ENCODE peak calls at places on chromosomes 11 and 22, in seven cellular contexts. One of them, this sample, is unnamed.

GRCh38 chr11:27274854-27275395 is 88.1 kb downstream of the CCDC34 start:
- DNase-seq in fibroblast of lung: no peak
- DNase-seq in PC-9: no peak
- DNase-seq in spleen: no peak
- DNase-seq in right lobe of liver: no peak
- DNase-seq in adrenal gland: peak; percentile 30
- DNase-seq in left ventricle myocardium inferior: no peak
- DNase-seq in this sample: no peak

GRCh38 chr11:250274-250673 is 13.5 kb downstream of the PSMD13 start:
- DNase-seq in fibroblast of lung: no peak
- DNase-seq in right lobe of liver: no peak
- DNase-seq in adrenal gland: no peak
- DNase-seq in left ventricle myocardium inferior: no peak
- DNase-seq in PC-9: no peak
- DNase-seq in spleen: no peak
- DNase-seq in this sample: no peak

GRCh38 chr22:45948081-45948648 is 28.8 kb downstream of the WNT7B start:
- DNase-seq in fibroblast of lung: no peak
- DNase-seq in adrenal gland: no peak
- DNase-seq in right lobe of liver: no peak
- DNase-seq in PC-9: no peak
- DNase-seq in spleen: peak; percentile 81
- DNase-seq in left ventricle myocardium inferior: no peak
- DNase-seq in this sample: no peak

GRCh38 chr22:28855355-28856094 is 27.8 kb upstream of the ZNRF3 start:
- DNase-seq in adrenal gland: peak; percentile 37
- DNase-seq in spleen: no peak
- DNase-seq in right lobe of liver: no peak
- DNase-seq in fibroblast of lung: peak; percentile 55
- DNase-seq in PC-9: peak; percentile 17
- DNase-seq in left ventricle myocardium inferior: no peak
- DNase-seq in this sample: no peak

GRCh38 chr22:30047364-30047738 is 32.9 kb upstream of the HORMAD2 start:
- DNase-seq in fibroblast of lung: no peak
- DNase-seq in left ventricle myocardium inferior: no peak
- DNase-seq in right lobe of liver: no peak
- DNase-seq in spleen: no peak
- DNase-seq in adrenal gland: no peak
- DNase-seq in PC-9: no peak
- DNase-seq in this sample: no peak

GRCh38 chr11:100576044-100577021 is 110.8 kb upstream of the ARHGAP42 start:
- DNase-seq in right lobe of liver: no peak
- DNase-seq in PC-9: peak; percentile 6
- DNase-seq in spleen: no peak
- DNase-seq in adrenal gland: peak; percentile 16
- DNase-seq in left ventricle myocardium inferior: no peak
- DNase-seq in fibroblast of lung: peak; percentile 54
- DNase-seq in this sample: no peak

GRCh38 chr11:83840326-83840725 is 554.2 kb upstream of the CCDC90B start:
- DNase-seq in right lobe of liver: no peak
- DNase-seq in fibroblast of lung: no peak
- DNase-seq in adrenal gland: no peak
- DNase-seq in spleen: no peak
- DNase-seq in left ventricle myocardium inferior: no peak
- DNase-seq in PC-9: no peak
- DNase-seq in this sample: no peak

GRCh38 chr11:92894197-92894596 is 75.3 kb upstream of the MTNR1B start:
- DNase-seq in spleen: no peak
- DNase-seq in fibroblast of lung: peak; percentile 79
- DNase-seq in PC-9: no peak
- DNase-seq in left ventricle myocardium inferior: no peak
- DNase-seq in adrenal gland: no peak
- DNase-seq in right lobe of liver: no peak
- DNase-seq in this sample: no peak

GRCh38 chr11:61075891-61076290 is 26.4 kb upstream of the CD5 start:
- DNase-seq in adrenal gland: no peak
- DNase-seq in PC-9: peak; percentile 77
- DNase-seq in fibroblast of lung: peak; percentile 70
- DNase-seq in right lobe of liver: no peak
- DNase-seq in left ventricle myocardium inferior: no peak
- DNase-seq in spleen: no peak
- DNase-seq in this sample: no peak

GRCh38 chr22:45170001-45170466 is 6.3 kb downstream of the NUP50 start:
- DNase-seq in adrenal gland: peak; percentile 87
- DNase-seq in left ventricle myocardium inferior: no peak
- DNase-seq in fibroblast of lung: peak; percentile 46
- DNase-seq in right lobe of liver: no peak
- DNase-seq in PC-9: no peak
- DNase-seq in spleen: no peak
- DNase-seq in this sample: no peak

GRCh38 chr11:62245271-62245753 is 3.3 kb downstream of the SCGB1D2 start:
- DNase-seq in spleen: no peak
- DNase-seq in fibroblast of lung: peak; percentile 22
- DNase-seq in right lobe of liver: no peak
- DNase-seq in left ventricle myocardium inferior: no peak
- DNase-seq in PC-9: peak; percentile 25
- DNase-seq in adrenal gland: peak; percentile 20
- DNase-seq in this sample: no peak

GRCh38 chr11:72642815-72643511 is 31.3 kb downstream of the PDE2A start:
- DNase-seq in right lobe of liver: peak; percentile 74
- DNase-seq in left ventricle myocardium inferior: peak; percentile 64
- DNase-seq in adrenal gland: peak; percentile 55
- DNase-seq in fibroblast of lung: peak; percentile 39
- DNase-seq in spleen: peak; percentile 89
- DNase-seq in PC-9: peak; percentile 71
- DNase-seq in this sample: no peak

GRCh38 chr11:104968365-104968855 is at the start of gene CASP4:
- DNase-seq in adrenal gland: no peak
- DNase-seq in fibroblast of lung: peak; percentile 77
- DNase-seq in PC-9: peak; percentile 20
- DNase-seq in left ventricle myocardium inferior: no peak
- DNase-seq in right lobe of liver: no peak
- DNase-seq in spleen: no peak
- DNase-seq in this sample: no peak

GRCh38 chr11:36354221-36355003 is 58.3 kb downstream of the PRR5L start:
- DNase-seq in adrenal gland: no peak
- DNase-seq in right lobe of liver: no peak
- DNase-seq in spleen: no peak
- DNase-seq in fibroblast of lung: peak; percentile 94
- DNase-seq in PC-9: no peak
- DNase-seq in left ventricle myocardium inferior: no peak
- DNase-seq in this sample: no peak

GRCh38 chr11:67438121-67438902 is 830 bp upstream of the PTPRCAP start:
- DNase-seq in spleen: peak; percentile 94
- DNase-seq in adrenal gland: no peak
- DNase-seq in fibroblast of lung: no peak
- DNase-seq in left ventricle myocardium inferior: no peak
- DNase-seq in PC-9: no peak
- DNase-seq in right lobe of liver: peak; percentile 61
- DNase-seq in this sample: no peak

GRCh38 chr11:35662061-35662648 is 420 bp upstream of the TRIM44 start:
- DNase-seq in left ventricle myocardium inferior: no peak
- DNase-seq in adrenal gland: no peak
- DNase-seq in right lobe of liver: peak; percentile 79
- DNase-seq in fibroblast of lung: no peak
- DNase-seq in spleen: no peak
- DNase-seq in PC-9: peak; percentile 38
- DNase-seq in this sample: no peak

GRCh38 chr11:65219930-65220213 is 38.1 kb downstream of the CAPN1 start:
- DNase-seq in fibroblast of lung: peak; percentile 9
- DNase-seq in right lobe of liver: no peak
- DNase-seq in PC-9: no peak
- DNase-seq in left ventricle myocardium inferior: no peak
- DNase-seq in adrenal gland: no peak
- DNase-seq in spleen: peak; percentile 22
- DNase-seq in this sample: no peak

GRCh38 chr11:128390246-128390645 is 197.1 kb downstream of the ETS1 start:
- DNase-seq in PC-9: no peak
- DNase-seq in right lobe of liver: no peak
- DNase-seq in left ventricle myocardium inferior: no peak
- DNase-seq in adrenal gland: no peak
- DNase-seq in fibroblast of lung: peak; percentile 25
- DNase-seq in spleen: no peak
- DNase-seq in this sample: no peak

GRCh38 chr11:60972182-60973030 is 926 bp downstream of the CD6 start:
- DNase-seq in adrenal gland: no peak
- DNase-seq in fibroblast of lung: no peak
- DNase-seq in left ventricle myocardium inferior: no peak
- DNase-seq in spleen: no peak
- DNase-seq in right lobe of liver: no peak
- DNase-seq in PC-9: no peak
- DNase-seq in this sample: no peak

GRCh38 chr11:48107188-48107704 is 109.4 kb upstream of the OR4B1 start:
- DNase-seq in fibroblast of lung: peak; percentile 60
- DNase-seq in spleen: peak; percentile 86
- DNase-seq in adrenal gland: no peak
- DNase-seq in left ventricle myocardium inferior: no peak
- DNase-seq in right lobe of liver: no peak
- DNase-seq in PC-9: peak; percentile 26
- DNase-seq in this sample: peak; percentile 49

GRCh38 chr11:76163289-76163880 is 42.9 kb downstream of the WNT11 start:
- DNase-seq in spleen: peak; percentile 58
- DNase-seq in fibroblast of lung: no peak
- DNase-seq in left ventricle myocardium inferior: no peak
- DNase-seq in PC-9: no peak
- DNase-seq in right lobe of liver: peak; percentile 42
- DNase-seq in adrenal gland: no peak
- DNase-seq in this sample: no peak

GRCh38 chr11:58179648-58180047 is 9.2 kb upstream of the OR9Q2 start:
- DNase-seq in right lobe of liver: no peak
- DNase-seq in left ventricle myocardium inferior: peak; percentile 13
- DNase-seq in fibroblast of lung: no peak
- DNase-seq in adrenal gland: no peak
- DNase-seq in spleen: no peak
- DNase-seq in PC-9: no peak
- DNase-seq in this sample: no peak

GRCh38 chr22:24093855-24094254 is 82.8 kb downstream of the CABIN1 start:
- DNase-seq in spleen: peak; percentile 27
- DNase-seq in left ventricle myocardium inferior: no peak
- DNase-seq in PC-9: no peak
- DNase-seq in right lobe of liver: peak; percentile 18
- DNase-seq in fibroblast of lung: no peak
- DNase-seq in adrenal gland: no peak
- DNase-seq in this sample: peak; percentile 41

GRCh38 chr11:43923327-43924111 is 18.9 kb upstream of the C11orf96 start:
- DNase-seq in fibroblast of lung: peak; percentile 68
- DNase-seq in adrenal gland: peak; percentile 78
- DNase-seq in spleen: no peak
- DNase-seq in left ventricle myocardium inferior: peak; percentile 49
- DNase-seq in PC-9: no peak
- DNase-seq in right lobe of liver: no peak
- DNase-seq in this sample: peak; percentile 92

GRCh38 chr11:43925063-43925931 is 17.1 kb upstream of the C11orf96 start:
- DNase-seq in spleen: no peak
- DNase-seq in adrenal gland: no peak
- DNase-seq in fibroblast of lung: peak; percentile 6
- DNase-seq in left ventricle myocardium inferior: no peak
- DNase-seq in PC-9: no peak
- DNase-seq in right lobe of liver: no peak
- DNase-seq in this sample: peak; percentile 68

GRCh38 chr11:43922974-43923326 is 19.5 kb upstream of the C11orf96 start:
- DNase-seq in PC-9: no peak
- DNase-seq in fibroblast of lung: no peak
- DNase-seq in left ventricle myocardium inferior: no peak
- DNase-seq in adrenal gland: no peak
- DNase-seq in spleen: no peak
- DNase-seq in right lobe of liver: no peak
- DNase-seq in this sample: peak; percentile 79

GRCh38 chr11:43925932-43926505 is 16.4 kb upstream of the C11orf96 start:
- DNase-seq in right lobe of liver: no peak
- DNase-seq in PC-9: no peak
- DNase-seq in fibroblast of lung: no peak
- DNase-seq in adrenal gland: no peak
- DNase-seq in left ventricle myocardium inferior: no peak
- DNase-seq in spleen: no peak
- DNase-seq in this sample: no peak

GRCh38 chr11:43924112-43924855 is 18.2 kb upstream of the C11orf96 start:
- DNase-seq in spleen: no peak
- DNase-seq in left ventricle myocardium inferior: no peak
- DNase-seq in right lobe of liver: no peak
- DNase-seq in fibroblast of lung: no peak
- DNase-seq in PC-9: no peak
- DNase-seq in adrenal gland: no peak
- DNase-seq in this sample: peak; percentile 79
- TF ChIP-seq CTCF in spleen: no peak
- TF ChIP-seq CTCF in left ventricle myocardium inferior: no peak
- TF ChIP-seq CTCF in right lobe of liver: no peak
- TF ChIP-seq CTCF in fibroblast of lung: no peak
- TF ChIP-seq CTCF in PC-9: no peak
- TF ChIP-seq CTCF in adrenal gland: no peak
- TF ChIP-seq CTCF in this sample: no peak

DNA sequence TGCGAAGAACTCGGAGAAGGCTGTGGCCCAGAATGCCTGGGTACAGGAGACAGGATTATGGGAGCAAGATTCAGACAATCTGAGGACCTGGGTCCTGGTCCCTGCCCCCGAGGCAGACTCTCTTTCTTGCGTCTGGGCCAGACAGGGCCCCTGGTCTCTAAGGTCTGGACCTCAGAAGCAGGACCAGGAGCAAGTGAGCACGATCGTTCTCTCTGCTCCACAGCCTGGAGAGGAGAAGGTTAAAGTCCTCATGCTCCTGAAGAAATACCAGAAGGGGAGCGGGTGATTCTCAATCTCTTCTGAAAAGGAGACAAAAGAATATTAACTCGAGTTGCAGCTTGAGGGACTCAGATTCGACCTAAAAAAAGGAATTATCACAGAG is 349.9 kb downstream of the CADM1 start:
- DNase-seq in PC-9: no peak
- DNase-seq in left ventricle myocardium inferior: no peak
- DNase-seq in adrenal gland: no peak
- DNase-seq in fibroblast of lung: no peak
- DNase-seq in spleen: no peak
- DNase-seq in right lobe of liver: no peak
- DNase-seq in this sample: no peak
- H3K4me3 ChIP-seq in PC-9: no peak overlapping the region
- H3K4me3 ChIP-seq in left ventricle myocardium inferior: no peak overlapping the region
- H3K4me3 ChIP-seq in adrenal gland: no peak overlapping the region
- H3K4me3 ChIP-seq in fibroblast of lung: no peak overlapping the region
- H3K4me3 ChIP-seq in spleen: no peak overlapping the region
- H3K4me3 ChIP-seq in right lobe of liver: no peak overlapping the region
- H3K4me3 ChIP-seq in this sample: no peak overlapping the region

GRCh38 chr22:48450188-48450825 is 1377.4 kb downstream of the BRD1 start:
- DNase-seq in spleen: peak; percentile 17
- DNase-seq in PC-9: no peak
- DNase-seq in right lobe of liver: peak; percentile 20
- DNase-seq in fibroblast of lung: no peak
- DNase-seq in adrenal gland: no peak
- DNase-seq in left ventricle myocardium inferior: no peak
- DNase-seq in this sample: no peak
- H3K27ac ChIP-seq in spleen: no peak overlapping the region
- H3K27ac ChIP-seq in PC-9: no peak overlapping the region
- H3K27ac ChIP-seq in right lobe of liver: no peak overlapping the region
- H3K27ac ChIP-seq in fibroblast of lung: no peak overlapping the region
- H3K27ac ChIP-seq in adrenal gland: no peak overlapping the region
- H3K27ac ChIP-seq in left ventricle myocardium inferior: no peak overlapping the region
- H3K27ac ChIP-seq in this sample: no peak overlapping the region

GRCh38 chr11:12266943-12267342 is 110.4 kb upstream of the PARVA start:
- DNase-seq in PC-9: no peak
- DNase-seq in adrenal gland: no peak
- DNase-seq in spleen: no peak
- DNase-seq in left ventricle myocardium inferior: no peak
- DNase-seq in right lobe of liver: no peak
- DNase-seq in fibroblast of lung: no peak
- DNase-seq in this sample: no peak
- TF ChIP-seq CTCF in PC-9: no peak
- TF ChIP-seq CTCF in adrenal gland: no peak
- TF ChIP-seq CTCF in spleen: no peak
- TF ChIP-seq CTCF in left ventricle myocardium inferior: no peak
- TF ChIP-seq CTCF in right lobe of liver: no peak
- TF ChIP-seq CTCF in fibroblast of lung: no peak
- TF ChIP-seq CTCF in this sample: no peak

GRCh38 chr22:42857845-42858481 is 890 bp upstream of the ARFGAP3 start:
- DNase-seq in adrenal gland: peak; percentile 80
- DNase-seq in left ventricle myocardium inferior: no peak
- DNase-seq in fibroblast of lung: no peak
- DNase-seq in right lobe of liver: peak; percentile 71
- DNase-seq in spleen: peak; percentile 80
- DNase-seq in PC-9: no peak
- DNase-seq in this sample: no peak
- H3K4me3 ChIP-seq in adrenal gland: peak overlapping the region; percentile 91
- H3K4me3 ChIP-seq in left ventricle myocardium inferior: peak overlapping the region; percentile 92
- H3K4me3 ChIP-seq in fibroblast of lung: no peak overlapping the region
- H3K4me3 ChIP-seq in right lobe of liver: peak overlapping the region; percentile 35
- H3K4me3 ChIP-seq in spleen: peak overlapping the region; percentile 64
- H3K4me3 ChIP-seq in PC-9: no peak overlapping the region
- H3K4me3 ChIP-seq in this sample: peak overlapping the region; percentile 88